ENCODE peak calls at places on chromosome 20, in four cellular contexts. N is H1, T is tibial nerve, R is suprapubic skin. V is an unnamed sample.

GRCh38 chr20:56628873-56629463 is at the start of gene TFAP2C:
- DNase-seq in N (no peak), T (no peak), R (peak; percentile 91), V (peak; percentile 81)

GRCh38 chr20:45593498-45593897 is 14.4 kb upstream of the WFDC8 start:
- DNase-seq in N (no peak), T (no peak), R (no peak), V (no peak)

GRCh38 chr20:53606364-53606985 is 12.8 kb upstream of the ZNF217 start:
- DNase-seq in N (no peak), T (no peak), R (peak; percentile 34), V (no peak)

GRCh38 chr20:36754656-36755222 is 8.8 kb upstream of the NDRG3 start:
- DNase-seq in N (no peak), T (no peak), R (no peak), V (peak; percentile 54)

GRCh38 chr20:59305898-59306640 is 5.7 kb downstream of the EDN3 start:
- DNase-seq in N (no peak), T (no peak), R (no peak), V (no peak)

GRCh38 chr20:43969501-43969900 is 54.8 kb downstream of the TOX2 start:
- DNase-seq in N (no peak), T (no peak), R (no peak), V (no peak)

GRCh38 chr20:48283470-48284110 is 498.3 kb upstream of the SULF2 start:
- DNase-seq in N (no peak), T (peak; percentile 43), R (no peak), V (peak; percentile 25)

GRCh38 chr20:50450961-50451752 is 59.0 kb upstream of the PTPN1 start:
- DNase-seq in N (no peak), T (no peak), R (no peak), V (peak; percentile 61)

GRCh38 chr20:46293084-46293483 is 15.2 kb downstream of the CDH22 start:
- DNase-seq in N (no peak), T (no peak), R (no peak), V (no peak)

GRCh38 chr20:25217161-25218108 is 21.9 kb downstream of the ENTPD6 start:
- DNase-seq in N (no peak), T (no peak), R (peak; percentile 31), V (no peak)

GRCh38 chr20:24109537-24109936 is 121.0 kb upstream of the GGTLC1 start:
- DNase-seq in N (no peak), T (no peak), R (no peak), V (no peak)

GRCh38 chr20:59580208-59580980 is 23.9 kb upstream of the PHACTR3 start:
- DNase-seq in N (no peak), T (no peak), R (peak; percentile 50), V (no peak)

GRCh38 chr20:47241345-47241781 is 115.1 kb downstream of the ZMYND8 start:
- DNase-seq in N (no peak), T (no peak), R (no peak), V (peak; percentile 23)

GRCh38 chr20:20210943-20211273 is 157.0 kb upstream of the INSM1 start:
- DNase-seq in N (no peak), T (no peak), R (no peak), V (peak; percentile 51)

GRCh38 chr20:38809942-38810341 is 4.4 kb downstream of the PPP1R16B start:
- DNase-seq in N (no peak), T (no peak), R (no peak), V (no peak)

GRCh38 chr20:19993937-19994667 is 23.1 kb upstream of the NAA20 start:
- DNase-seq in N (no peak), T (no peak), R (no peak), V (no peak)

GRCh38 chr20:17968366-17969275 is at the start of the genes MGME1 and SNX5:
- DNase-seq in N (peak; percentile 98), T (peak; percentile 96), R (peak; percentile 99), V (peak; percentile 100)
- TF ChIP-seq POLR2A in N (peak; percentile 97), T (peak; percentile 49), R (no peak), V (peak; percentile 53)

GRCh38 chr20:34637245-34638185 is 39.4 kb downstream of the PIGU start:
- DNase-seq in N (no peak), T (peak; percentile 16), R (peak; percentile 73), V (no peak)
- H3K27ac ChIP-seq in N (no peak overlapping the region), T (peak overlapping the region; percentile 92), R (peak overlapping the region; percentile 60), V (peak overlapping the region; percentile 75)

GRCh38 chr20:62640870-62641748 is 1.2 kb upstream of the SLCO4A1 start:
- DNase-seq in N (no peak), T (no peak), R (no peak), V (no peak)
- TF ChIP-seq EP300 in N (no peak), T (no peak), R (no peak), V (no peak)

GRCh38 chr20:309306-309840 is 12.0 kb downstream of the ZCCHC3 start:
- DNase-seq in N (no peak), T (no peak), R (no peak), V (no peak)

GRCh38 chr20:311603-312002 is 13.7 kb upstream of the SOX12 start:
- DNase-seq in N (no peak), T (no peak), R (no peak), V (no peak)

GRCh38 chr20:310645-311044 is 13.3 kb downstream of the ZCCHC3 start:
- DNase-seq in N (no peak), T (no peak), R (no peak), V (no peak)

GRCh38 chr20:308427-309038 is 11.2 kb downstream of the ZCCHC3 start:
- DNase-seq in N (no peak), T (no peak), R (no peak), V (no peak)

DNA sequence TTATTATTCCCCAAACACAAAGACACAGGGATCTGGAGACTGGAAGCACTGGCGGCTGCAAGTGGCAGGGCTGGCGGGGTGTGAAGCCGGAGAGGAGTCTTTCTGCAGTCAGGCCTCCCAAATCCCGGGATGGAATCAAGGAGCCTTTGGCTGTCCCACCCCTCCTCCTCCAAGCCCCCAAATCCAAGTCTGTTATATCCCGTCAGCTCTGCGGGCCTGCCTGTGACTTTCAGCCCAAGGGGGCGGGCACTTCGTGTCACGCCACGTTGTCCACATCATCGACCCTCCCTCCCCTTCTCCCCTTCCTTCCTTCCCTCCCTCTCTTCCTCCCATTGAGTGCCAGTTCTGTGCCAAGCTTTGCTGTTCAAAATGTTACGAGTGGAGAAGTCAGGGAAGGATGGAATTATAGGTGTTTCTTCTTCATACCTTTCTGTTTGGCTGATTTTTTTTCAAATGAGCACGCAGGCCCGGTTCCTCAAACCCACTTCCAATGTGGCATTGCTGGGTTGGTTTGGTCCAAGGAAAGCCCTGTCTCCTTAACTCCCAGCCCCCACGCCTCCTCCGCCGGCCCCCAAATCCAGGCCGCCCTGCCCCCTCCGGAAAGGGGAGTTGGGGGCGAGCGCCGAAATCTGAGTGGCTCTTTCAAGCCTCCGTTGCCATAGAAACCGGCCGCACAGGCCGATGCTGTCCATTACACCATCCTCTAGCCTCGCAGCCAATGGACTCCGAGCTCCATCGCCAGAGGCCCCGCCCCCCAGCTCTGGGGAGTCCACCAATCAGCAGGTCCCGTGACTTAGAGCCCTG is 12.7 kb downstream of the ZCCHC3 start:
- DNase-seq in N (peak; percentile 99), T (peak; percentile 99), R (peak; percentile 98), V (peak; percentile 91)
- TF ChIP-seq POLR2A in N (peak; percentile 54), T (no peak), R (no peak), V (no peak)

GRCh38 chr20:35370751-35371150 is 41.0 kb downstream of the UQCC1 start:
- DNase-seq in N (no peak), T (no peak), R (no peak), V (no peak)
- H3K27ac ChIP-seq in N (no peak overlapping the region), T (no peak overlapping the region), R (no peak overlapping the region), V (no peak overlapping the region)

DNA sequence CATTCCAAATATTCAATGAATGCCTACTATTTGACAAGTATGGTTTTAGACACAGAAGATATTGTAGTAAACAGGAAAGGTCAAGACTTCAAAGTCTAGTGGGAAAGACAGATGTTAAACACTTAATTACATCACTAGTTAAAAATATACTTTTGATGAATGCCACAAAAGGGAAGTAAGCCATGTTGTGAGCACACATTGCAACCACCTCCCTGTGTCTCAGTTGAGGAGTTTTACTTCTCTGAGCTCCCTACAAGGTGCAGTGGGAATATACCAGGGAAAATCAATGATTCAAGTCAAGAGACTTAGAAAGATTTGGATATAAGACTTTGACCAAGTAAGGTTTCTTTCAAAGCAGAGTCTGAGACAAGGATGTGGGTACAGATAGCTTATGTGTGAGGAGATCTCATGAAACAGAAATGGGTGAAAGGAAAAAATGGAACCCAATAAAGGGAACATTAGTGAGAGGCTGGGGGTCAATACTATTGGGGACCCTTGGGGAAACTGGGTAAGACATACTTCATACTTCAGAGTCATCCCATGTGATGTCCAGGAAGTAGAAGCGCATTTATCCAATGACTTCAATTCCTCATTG is 503.7 kb downstream of the KIF16B start:
- DNase-seq in N (no peak), T (no peak), R (no peak), V (no peak)
- TF ChIP-seq EP300 in N (no peak), T (no peak), R (no peak), V (no peak)

V was measured in transverse colon.